ENCODE peak calls at places on chromosomes 7 and 10, in five cellular contexts. E is MM.1S, Z is GM23248, A is PC-3, T is HCT116. G is an unnamed sample.

GRCh38 chr10:105073999-105074398 is 432.9 kb downstream of the SORCS3 start:
- DNase-seq in A (no peak), T (no peak), Z (no peak), E (no peak), G (no peak)

GRCh38 chr7:33872870-33873269 is 32.5 kb upstream of the BMPER start:
- DNase-seq in Z (no peak), T (no peak), A (no peak), E (no peak), G (no peak)

GRCh38 chr10:11265486-11265885 is 247.8 kb downstream of the CELF2 start:
- DNase-seq in T (no peak), Z (no peak), E (no peak), A (no peak), G (no peak)

GRCh38 chr7:5594616-5595544 is 171.2 kb upstream of the TNRC18 start:
- DNase-seq in A (peak), E (no peak), Z (peak), T (no peak), G (no peak)

GRCh38 chr7:135914346-135914745 is 62.8 kb downstream of the MTPN start:
- DNase-seq in Z (no peak), E (no peak), T (no peak), A (no peak), G (no peak)

GRCh38 chr7:128869138-128869943 is 6.7 kb downstream of the ATP6V1F start:
- DNase-seq in E (peak), A (peak), T (no peak), Z (peak), G (peak)

GRCh38 chr7:43294080-43294630 is 181.7 kb downstream of the HECW1 start:
- DNase-seq in Z (peak), E (no peak), T (peak), A (peak), G (no peak)

GRCh38 chr7:148110097-148110868 is 480.3 kb upstream of the C7orf33 start:
- DNase-seq in Z (no peak), T (no peak), A (peak), E (no peak), G (no peak)

GRCh38 chr10:110357252-110357780 is 52.6 kb upstream of the SMNDC1 start:
- DNase-seq in A (peak), E (peak), Z (peak), T (peak), G (peak)

GRCh38 chr7:102433319-102434038 is at the start of gene ORAI2:
- DNase-seq in E (peak), A (peak), T (no peak), Z (peak), G (peak)

GRCh38 chr7:97039374-97040065 is 14.9 kb upstream of the DLX5 start:
- DNase-seq in T (no peak), Z (no peak), A (no peak), E (no peak), G (no peak)

GRCh38 chr7:101707587-101707986 is 78.5 kb upstream of the MYL10 start:
- DNase-seq in Z (no peak), T (no peak), E (no peak), A (no peak), G (no peak)

GRCh38 chr10:131517781-131518180 is 206.3 kb upstream of the TCERG1L start:
- DNase-seq in E (no peak), Z (no peak), A (no peak), T (no peak), G (no peak)

GRCh38 chr7:131586259-131586658 is 29.8 kb upstream of the PODXL start:
- DNase-seq in Z (no peak), T (no peak), E (no peak), A (no peak), G (no peak)

GRCh38 chr10:43282881-43283280 is 16.0 kb upstream of the RASGEF1A start:
- DNase-seq in Z (peak), E (no peak), T (no peak), A (no peak), G (no peak)

GRCh38 chr7:84705701-84706100 is 481.2 kb downstream of the SEMA3D start:
- DNase-seq in A (no peak), Z (no peak), T (no peak), E (no peak), G (no peak)

GRCh38 chr7:156307193-156307592 is 333.4 kb upstream of the RNF32 start:
- DNase-seq in T (no peak), E (no peak), Z (no peak), A (no peak), G (no peak)

GRCh38 chr7:4198301-4198700 is 483.8 kb upstream of the FOXK1 start:
- DNase-seq in A (no peak), T (no peak), E (no peak), Z (no peak), G (no peak)

GRCh38 chr10:109411897-109412296 is 511.4 kb downstream of the XPNPEP1 start:
- DNase-seq in E (no peak), A (no peak), T (no peak), Z (no peak), G (no peak)

GRCh38 chr7:85135931-85136330 is 50.9 kb downstream of the SEMA3D start:
- DNase-seq in E (no peak), T (no peak), A (peak), Z (peak), G (no peak)

GRCh38 chr7:96104984-96105383 is 216.9 kb downstream of the SLC25A13 start:
- DNase-seq in T (no peak), E (no peak), A (no peak), Z (no peak), G (no peak)

GRCh38 chr7:82559203-82559805 is 115.7 kb upstream of the CACNA2D1 start:
- DNase-seq in Z (no peak), E (peak), A (no peak), T (no peak), G (no peak)

GRCh38 chr10:104492349-104492940 is 138.8 kb downstream of the CFAP58 start:
- DNase-seq in Z (peak), T (no peak), E (no peak), A (no peak), G (no peak)

GRCh38 chr7:74275401-74275881 is 13.8 kb upstream of the CLIP2 start:
- DNase-seq in Z (no peak), E (no peak), T (no peak), A (no peak), G (peak)

GRCh38 chr7:43569424-43569823 is 13.5 kb upstream of the STK17A start:
- DNase-seq in A (peak), T (no peak), Z (peak), E (no peak), G (no peak)

GRCh38 chr10:117503170-117503885 is 39.2 kb upstream of the EMX2 start:
- DNase-seq in Z (peak), T (no peak), A (no peak), E (peak), G (no peak)

GRCh38 chr10:118584181-118584954 is 11.1 kb downstream of the PRLHR start:
- DNase-seq in Z (peak), A (peak), T (no peak), E (no peak), G (no peak)

GRCh38 chr7:17598305-17598704 is 299.9 kb downstream of the AHR start:
- DNase-seq in Z (no peak), T (no peak), A (peak), E (no peak), G (no peak)

GRCh38 chr10:17838080-17838634 is 29.0 kb downstream of the MRC1 start:
- DNase-seq in A (no peak), E (no peak), Z (no peak), T (no peak), G (no peak)

GRCh38 chr10:21649441-21649872 is 115.4 kb downstream of the MLLT10 start:
- DNase-seq in E (no peak), Z (peak), T (no peak), A (no peak), G (no peak)

GRCh38 chr7:30656611-30657010 is 25.6 kb downstream of the CRHR2 start:
- DNase-seq in A (no peak), E (no peak), Z (no peak), T (no peak), G (no peak)

GRCh38 chr10:43198682-43199005 is 60.4 kb downstream of the CSGALNACT2 start:
- DNase-seq in E (no peak), Z (no peak), A (no peak), T (no peak), G (no peak)

GRCh38 chr7:73668103-73668937 is 689 bp downstream of the VPS37D start:
- DNase-seq in Z (peak), T (no peak), E (no peak), A (no peak), G (peak)

GRCh38 chr10:118234654-118235053 is 107.5 kb downstream of the FAM204A start:
- DNase-seq in E (no peak), T (no peak), A (no peak), Z (no peak), G (no peak)

GRCh38 chr7:111162692-111163091 is 71.8 kb downstream of the LRRN3 start:
- DNase-seq in E (no peak), Z (no peak), T (no peak), A (no peak), G (no peak)

GRCh38 chr7:102073931-102074880 is 212.5 kb upstream of the SH2B2 start:
- DNase-seq in Z (no peak), E (no peak), A (no peak), T (no peak), G (no peak)

GRCh38 chr10:23777153-23777552 is 338.3 kb downstream of the OTUD1 start:
- DNase-seq in Z (no peak), A (no peak), E (no peak), T (no peak), G (no peak)

GRCh38 chr7:36653011-36653670 is 71.2 kb downstream of the AOAH start:
- DNase-seq in T (no peak), Z (peak), A (peak), E (no peak), G (no peak)

GRCh38 chr7:29311314-29311713 is 116.7 kb downstream of the CHN2 start:
- DNase-seq in Z (no peak), E (no peak), T (no peak), A (no peak), G (no peak)

GRCh38 chr7:29306276-29307036 is 111.9 kb downstream of the CHN2 start:
- DNase-seq in A (no peak), T (no peak), Z (no peak), E (no peak), G (no peak)

GRCh38 chr7:29310625-29311024 is 116.0 kb downstream of the CHN2 start:
- DNase-seq in Z (no peak), E (no peak), A (no peak), T (no peak), G (no peak)

GRCh38 chr7:29308424-29308823 is 113.8 kb downstream of the CHN2 start:
- DNase-seq in T (no peak), A (no peak), E (no peak), Z (no peak), G (no peak)

DNA sequence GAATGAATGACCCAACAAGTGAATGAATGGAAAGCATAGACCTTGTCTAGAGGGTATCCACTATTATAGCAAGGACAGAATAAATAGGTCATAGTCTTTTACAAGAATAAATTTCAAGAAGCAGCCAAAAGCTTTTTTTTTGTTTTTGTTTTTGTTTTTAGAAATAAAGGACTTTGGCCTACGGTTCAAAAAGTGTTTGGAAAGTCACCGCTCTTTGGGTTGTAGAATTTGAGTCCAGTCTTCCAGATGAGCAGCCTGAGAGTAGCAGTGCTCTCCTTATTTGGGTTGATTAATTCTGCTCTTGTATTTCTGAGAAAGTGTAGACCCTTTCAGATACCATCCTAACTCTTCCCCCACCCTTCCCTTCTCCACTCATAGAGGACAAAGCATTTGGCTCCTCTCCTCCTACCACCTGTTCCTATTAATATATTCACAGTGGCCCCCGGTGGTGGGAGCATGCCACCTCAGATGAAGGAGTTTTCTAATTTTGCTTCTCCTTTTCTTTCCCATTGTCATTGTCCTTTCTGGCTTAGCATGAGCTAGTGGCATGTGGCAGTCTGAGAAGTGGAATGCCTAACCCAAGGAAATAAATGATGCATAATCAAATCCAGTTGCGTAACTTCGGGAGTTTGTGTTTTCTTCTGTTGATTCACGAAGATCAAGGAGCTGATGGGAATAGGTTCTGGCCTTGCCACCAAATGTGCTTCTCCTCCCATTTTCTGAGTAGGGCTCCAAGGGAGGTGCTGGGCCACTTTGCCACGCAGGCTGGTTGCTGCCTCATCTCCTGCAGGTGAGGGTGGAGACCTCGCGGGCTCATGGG is 114.7 kb downstream of the CHN2 start:
- DNase-seq in E (no peak), T (no peak), Z (no peak), A (peak), G (no peak)
- TF ChIP-seq EZH2phosphoT487 in E (no peak), T (no peak), Z (no peak), A (no peak), G (no peak)

DNA sequence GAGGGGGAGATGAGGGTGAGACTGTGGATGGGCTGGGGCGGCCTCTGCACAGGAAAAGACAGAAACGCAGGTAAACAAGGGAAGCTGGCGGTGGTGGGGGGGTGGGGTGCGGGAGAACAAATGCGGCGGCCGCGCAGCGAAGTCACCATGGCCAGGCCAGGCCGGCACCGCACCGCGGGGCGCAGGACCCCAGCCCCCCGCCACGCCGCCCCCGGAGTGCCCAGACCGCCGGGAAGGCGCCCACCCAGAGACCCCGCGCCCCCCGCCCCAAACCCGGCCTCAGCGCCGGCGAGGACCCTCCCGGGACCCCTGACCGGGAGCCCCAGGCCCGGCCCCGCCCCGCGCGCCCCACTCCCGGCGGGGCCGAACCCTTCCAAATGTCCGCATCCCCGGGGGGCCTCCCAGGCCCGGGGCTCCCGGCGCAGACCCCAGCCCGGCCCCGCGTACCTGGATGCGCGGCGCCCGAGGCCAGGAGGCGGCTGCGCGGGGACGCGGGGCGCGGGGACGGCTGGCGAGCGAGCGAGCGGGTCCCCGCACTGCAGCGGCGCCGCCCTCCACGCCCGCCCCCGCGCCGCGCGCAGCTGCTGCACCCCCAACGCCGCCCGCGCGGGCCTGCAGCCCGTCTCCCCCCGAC is 14.4 kb upstream of the DNAAF5 start:
- DNase-seq in A (no peak), T (no peak), E (no peak), Z (peak), G (no peak)
- H3K4me3 ChIP-seq in A (no peak), T (no peak), E (no peak), Z (peak), G (no peak)

GRCh38 chr7:157874208-157874816 is 537.5 kb downstream of the DNAJB6 start:
- DNase-seq in A (no peak), Z (no peak), E (no peak), T (no peak), G (no peak)

GRCh38 chr7:157875230-157876179 is 538.7 kb downstream of the DNAJB6 start:
- DNase-seq in A (peak), Z (peak), T (peak), E (no peak), G (peak)

GRCh38 chr7:157874870-157875229 is 538.0 kb downstream of the DNAJB6 start:
- DNase-seq in Z (no peak), T (no peak), A (no peak), E (no peak), G (no peak)

GRCh38 chr7:157877298-157877840 is 540.6 kb downstream of the DNAJB6 start:
- DNase-seq in Z (no peak), A (no peak), E (no peak), T (no peak), G (no peak)

DNA sequence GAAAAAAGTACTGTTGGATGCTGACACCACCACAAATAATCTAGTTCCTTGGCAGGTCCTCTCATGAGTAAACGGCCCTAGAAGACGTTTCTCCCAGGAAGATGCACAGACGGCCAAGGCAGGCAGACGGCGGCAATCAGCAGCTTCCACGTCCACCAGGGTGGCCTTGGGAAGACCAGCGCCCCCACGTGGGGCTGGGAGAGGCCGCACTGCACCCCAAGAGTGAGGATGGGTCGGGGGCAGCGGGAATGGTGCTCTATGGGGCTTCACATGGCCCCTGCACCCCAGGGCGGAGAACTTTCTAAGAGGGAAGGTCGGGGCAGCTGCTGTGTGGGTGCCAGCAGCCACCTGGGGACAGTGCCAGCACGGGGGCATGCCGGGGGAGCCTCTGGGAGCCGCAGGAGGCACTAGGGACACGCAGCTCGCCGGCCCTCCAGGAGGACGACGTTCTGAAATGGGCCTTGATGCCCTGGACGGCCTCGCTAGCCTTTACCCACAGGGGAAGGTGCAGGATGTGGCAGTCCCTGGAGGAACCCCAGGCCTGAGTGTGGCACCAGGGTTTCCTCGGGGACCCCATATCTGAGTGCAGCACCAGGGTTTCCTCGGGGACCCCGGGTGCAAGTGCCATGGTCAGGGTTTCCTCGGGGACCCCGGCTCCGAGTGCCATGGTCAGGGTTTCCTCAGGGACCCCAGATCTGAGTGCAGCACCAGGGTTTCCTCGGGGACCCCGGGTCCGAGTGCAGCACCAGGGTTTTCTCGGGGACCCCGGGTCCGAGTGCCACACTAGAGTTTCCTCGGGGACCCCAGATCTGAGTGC is 539.9 kb downstream of the DNAJB6 start:
- DNase-seq in A (peak), T (no peak), E (no peak), Z (no peak), G (no peak)
- TF ChIP-seq EZH2phosphoT487 in A (no peak), T (no peak), E (no peak), Z (no peak), G (no peak)

GRCh38 chr7:94053532-94053931 is 49.4 kb upstream of the BET1 start:
- DNase-seq in E (no peak), T (no peak), A (no peak), Z (no peak), G (no peak)
- H3K4me3 ChIP-seq in E (no peak), T (no peak), A (no peak), Z (no peak), G (peak)

GRCh38 chr10:31121797-31122586 is 90.3 kb upstream of the ZNF438 start:
- DNase-seq in T (no peak), Z (peak), E (no peak), A (no peak), G (no peak)
- TF ChIP-seq EZH2phosphoT487 in T (no peak), Z (no peak), E (no peak), A (no peak), G (no peak)

GRCh38 chr10:61965694-61966284 is 64.3 kb downstream of the ARID5B start:
- DNase-seq in Z (no peak), E (no peak), T (no peak), A (no peak), G (no peak)

GRCh38 chr10:61967298-61967697 is 65.8 kb downstream of the ARID5B start:
- DNase-seq in E (no peak), Z (no peak), T (no peak), A (no peak), G (no peak)

GRCh38 chr10:61963669-61964058 is 62.2 kb downstream of the ARID5B start:
- DNase-seq in Z (no peak), T (no peak), E (no peak), A (no peak), G (peak)

GRCh38 chr10:61964059-61964709 is 62.7 kb downstream of the ARID5B start:
- DNase-seq in T (no peak), Z (no peak), E (peak), A (no peak), G (no peak)

GRCh38 chr10:61964949-61965693 is 63.6 kb downstream of the ARID5B start:
- DNase-seq in T (no peak), Z (no peak), E (no peak), A (no peak), G (no peak)
- H3K4me3 ChIP-seq in T (no peak), Z (no peak), E (no peak), A (no peak), G (peak)

GRCh38 chr10:93363891-93364648 is 118.1 kb downstream of the MYOF start:
- DNase-seq in A (no peak), T (no peak), Z (no peak), E (no peak), G (no peak)
- TF ChIP-seq EZH2phosphoT487 in A (no peak), T (no peak), Z (no peak), E (no peak), G (no peak)

DNA sequence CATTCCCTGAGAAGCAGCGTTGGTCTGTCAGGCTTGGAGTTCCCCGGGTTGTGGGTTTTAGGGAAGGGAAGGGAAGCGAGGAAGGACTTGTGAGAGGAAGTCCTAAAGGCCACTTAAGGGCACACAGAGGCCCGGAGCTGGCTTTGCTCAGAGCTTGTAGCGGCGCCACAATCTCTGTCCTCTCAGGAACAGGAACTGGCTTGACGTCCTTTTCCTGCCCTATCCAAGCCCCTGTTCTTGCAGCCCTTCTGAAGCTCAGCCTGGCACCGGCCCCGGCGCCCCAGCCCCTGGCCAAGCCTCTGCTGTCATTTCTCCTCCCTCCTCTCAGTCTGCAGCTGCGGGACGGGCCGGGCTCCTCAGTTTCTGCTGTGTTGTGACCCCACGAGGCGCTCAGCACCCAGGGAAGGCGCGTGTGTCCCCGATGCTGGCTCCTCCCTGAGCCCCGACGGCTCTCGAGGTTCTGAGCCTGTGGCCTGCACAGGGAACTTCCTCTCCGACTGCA is at the start of gene GIMAP8:
- DNase-seq in T (no peak), E (no peak), Z (no peak), A (no peak), G (no peak)
- H3K4me3 ChIP-seq in T (no peak), E (no peak), Z (no peak), A (no peak), G (no peak)